ENCODE peak calls at places on chromosomes 1 and 21, in five cellular contexts. One of them, this sample, is unnamed.
A peak's percentile ranks its signal among the peaks of the same experiment; 100 is the strongest.

GRCh38 chr1:236284291-236284711 is 2.5 kb upstream of the ERO1B start:
- DNase-seq in H1: no peak
- DNase-seq in K562: no peak
- DNase-seq in WTC11: no peak
- DNase-seq in HepG2: no peak
- DNase-seq in this sample: peak; percentile 48

GRCh38 chr1:33298623-33299277 is 22.1 kb downstream of the A3GALT2 start:
- DNase-seq in HepG2: peak; percentile 54
- DNase-seq in WTC11: peak; percentile 87
- DNase-seq in H1: peak; percentile 91
- DNase-seq in K562: peak; percentile 86
- DNase-seq in this sample: peak; percentile 68

GRCh38 chr1:16146888-16147614 is 8.8 kb downstream of the EPHA2 start:
- DNase-seq in K562: no peak
- DNase-seq in WTC11: no peak
- DNase-seq in H1: no peak
- DNase-seq in HepG2: peak; percentile 59
- DNase-seq in this sample: no peak

GRCh38 chr1:153431002-153431401 is 14.7 kb downstream of the S100A7A start:
- DNase-seq in WTC11: no peak
- DNase-seq in K562: no peak
- DNase-seq in HepG2: no peak
- DNase-seq in H1: peak; percentile 7
- DNase-seq in this sample: no peak

GRCh38 chr1:16187748-16188401 is 24.6 kb downstream of the ARHGEF19 start:
- DNase-seq in WTC11: peak; percentile 85
- DNase-seq in H1: peak; percentile 95
- DNase-seq in HepG2: peak; percentile 52
- DNase-seq in K562: peak; percentile 95
- DNase-seq in this sample: peak; percentile 65

GRCh38 chr1:207745285-207745684 is 6.6 kb upstream of the CD46 start:
- DNase-seq in WTC11: no peak
- DNase-seq in K562: no peak
- DNase-seq in H1: no peak
- DNase-seq in HepG2: no peak
- DNase-seq in this sample: no peak

GRCh38 chr21:38712076-38712475 is 93.7 kb upstream of the ETS2 start:
- DNase-seq in HepG2: peak; percentile 62
- DNase-seq in WTC11: peak; percentile 53
- DNase-seq in K562: no peak
- DNase-seq in H1: no peak
- DNase-seq in this sample: peak; percentile 51

GRCh38 chr1:154423303-154423987 is 18.3 kb downstream of the IL6R start:
- DNase-seq in K562: no peak
- DNase-seq in HepG2: no peak
- DNase-seq in H1: no peak
- DNase-seq in WTC11: no peak
- DNase-seq in this sample: no peak

GRCh38 chr1:242454262-242455051 is 70.0 kb downstream of the PLD5 start:
- DNase-seq in HepG2: peak; percentile 20
- DNase-seq in WTC11: no peak
- DNase-seq in K562: peak; percentile 45
- DNase-seq in H1: no peak
- DNase-seq in this sample: peak; percentile 51

GRCh38 chr1:61139324-61140055 is 57.1 kb downstream of the NFIA start:
- DNase-seq in H1: no peak
- DNase-seq in WTC11: no peak
- DNase-seq in K562: no peak
- DNase-seq in HepG2: peak; percentile 29
- DNase-seq in this sample: peak; percentile 85

GRCh38 chr1:232873931-232874330 is 68.7 kb downstream of the MAP10 start:
- DNase-seq in HepG2: no peak
- DNase-seq in K562: no peak
- DNase-seq in H1: no peak
- DNase-seq in WTC11: no peak
- DNase-seq in this sample: no peak

GRCh38 chr1:157146244-157146643 is 8.0 kb upstream of the ETV3 start:
- DNase-seq in HepG2: no peak
- DNase-seq in H1: no peak
- DNase-seq in K562: no peak
- DNase-seq in WTC11: no peak
- DNase-seq in this sample: no peak

GRCh38 chr1:239308701-239309333 is 77.6 kb upstream of the CHRM3 start:
- DNase-seq in WTC11: peak; percentile 72
- DNase-seq in K562: no peak
- DNase-seq in H1: peak; percentile 80
- DNase-seq in HepG2: no peak
- DNase-seq in this sample: peak; percentile 16

GRCh38 chr1:21499283-21499945 is 9.8 kb upstream of the ALPL start:
- DNase-seq in H1: no peak
- DNase-seq in HepG2: no peak
- DNase-seq in WTC11: no peak
- DNase-seq in K562: no peak
- DNase-seq in this sample: no peak

GRCh38 chr1:232968965-232969364 is 18.6 kb downstream of the NTPCR start:
- DNase-seq in HepG2: no peak
- DNase-seq in WTC11: no peak
- DNase-seq in K562: no peak
- DNase-seq in H1: no peak
- DNase-seq in this sample: peak; percentile 65

GRCh38 chr1:57309608-57310007 is 114.3 kb downstream of the DAB1 start:
- DNase-seq in H1: no peak
- DNase-seq in WTC11: no peak
- DNase-seq in K562: no peak
- DNase-seq in HepG2: peak; percentile 21
- DNase-seq in this sample: no peak

GRCh38 chr1:181251713-181252075 is 163.2 kb downstream of the IER5 start:
- DNase-seq in H1: no peak
- DNase-seq in HepG2: no peak
- DNase-seq in K562: no peak
- DNase-seq in WTC11: no peak
- DNase-seq in this sample: no peak

GRCh38 chr1:43449708-43450069 is 4.0 kb downstream of the HYI start:
- DNase-seq in WTC11: no peak
- DNase-seq in HepG2: no peak
- DNase-seq in K562: no peak
- DNase-seq in H1: no peak
- DNase-seq in this sample: no peak

GRCh38 chr21:26961704-26962103 is 5.2 kb downstream of the ADAMTS5 start:
- DNase-seq in H1: peak; percentile 66
- DNase-seq in HepG2: no peak
- DNase-seq in K562: peak; percentile 25
- DNase-seq in WTC11: peak; percentile 62
- DNase-seq in this sample: peak; percentile 23

GRCh38 chr1:48006318-48006717 is 9.1 kb upstream of the TRABD2B start:
- DNase-seq in H1: no peak
- DNase-seq in K562: no peak
- DNase-seq in WTC11: no peak
- DNase-seq in HepG2: no peak
- DNase-seq in this sample: no peak

GRCh38 chr1:177306981-177307380 is 136.2 kb downstream of the BRINP2 start:
- DNase-seq in K562: no peak
- DNase-seq in HepG2: no peak
- DNase-seq in H1: no peak
- DNase-seq in WTC11: no peak
- DNase-seq in this sample: no peak

GRCh38 chr1:67874501-67875111 is 41.3 kb upstream of the GNG12 start:
- DNase-seq in WTC11: no peak
- DNase-seq in K562: no peak
- DNase-seq in H1: no peak
- DNase-seq in HepG2: no peak
- DNase-seq in this sample: no peak

GRCh38 chr1:12290828-12291227 is 61.0 kb downstream of the VPS13D start:
- DNase-seq in H1: no peak
- DNase-seq in HepG2: no peak
- DNase-seq in K562: no peak
- DNase-seq in WTC11: no peak
- DNase-seq in this sample: no peak

GRCh38 chr1:197199923-197200467 is 53.5 kb upstream of the ASPM start:
- DNase-seq in WTC11: no peak
- DNase-seq in HepG2: no peak
- DNase-seq in K562: no peak
- DNase-seq in H1: no peak
- DNase-seq in this sample: peak; percentile 9

GRCh38 chr1:244599937-244600350 is 53.0 kb upstream of the DESI2 start:
- DNase-seq in K562: peak; percentile 25
- DNase-seq in WTC11: no peak
- DNase-seq in HepG2: peak; percentile 16
- DNase-seq in H1: no peak
- DNase-seq in this sample: peak; percentile 68

GRCh38 chr1:46697053-46697452 is 21.9 kb downstream of the EFCAB14 start:
- DNase-seq in H1: no peak
- DNase-seq in HepG2: no peak
- DNase-seq in WTC11: no peak
- DNase-seq in K562: no peak
- DNase-seq in this sample: no peak
- TF ChIP-seq MAX in H1: no peak
- TF ChIP-seq MAX in HepG2: no peak
- TF ChIP-seq MAX in WTC11: no peak
- TF ChIP-seq MAX in K562: no peak
- TF ChIP-seq MAX in this sample: no peak

DNA sequence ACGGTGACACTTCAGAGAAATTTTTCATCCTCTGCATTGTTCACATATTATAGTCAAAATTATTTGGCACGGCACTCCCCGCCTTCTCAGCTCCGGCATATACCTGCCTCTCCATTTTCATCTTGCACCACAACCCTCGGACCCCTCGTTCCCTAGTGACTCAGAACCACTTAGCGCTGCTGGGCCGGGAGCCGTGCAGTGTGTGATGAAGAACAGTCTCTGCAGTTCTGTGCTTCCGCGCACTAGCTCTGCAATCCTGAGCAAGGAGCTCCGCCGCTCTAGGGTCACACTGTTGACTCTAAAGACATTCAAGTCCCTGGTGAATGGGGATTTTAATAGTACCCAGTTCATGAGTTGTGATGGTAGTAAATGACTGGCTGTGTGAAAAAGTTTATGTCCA is 221.2 kb downstream of the SLC35F3 start:
- DNase-seq in K562: no peak
- DNase-seq in H1: no peak
- DNase-seq in WTC11: no peak
- DNase-seq in HepG2: no peak
- DNase-seq in this sample: no peak
- TF ChIP-seq MAX in K562: no peak
- TF ChIP-seq MAX in H1: no peak
- TF ChIP-seq MAX in WTC11: no peak
- TF ChIP-seq MAX in HepG2: no peak
- TF ChIP-seq MAX in this sample: no peak

GRCh38 chr1:7623886-7624285 is 147.2 kb upstream of the VAMP3 start:
- DNase-seq in WTC11: no peak
- DNase-seq in K562: no peak
- DNase-seq in HepG2: no peak
- DNase-seq in H1: no peak
- DNase-seq in this sample: no peak

GRCh38 chr1:7624791-7625355 is 146.2 kb upstream of the VAMP3 start:
- DNase-seq in K562: no peak
- DNase-seq in HepG2: no peak
- DNase-seq in H1: no peak
- DNase-seq in WTC11: no peak
- DNase-seq in this sample: no peak

GRCh38 chr1:7617826-7618225 is 153.3 kb upstream of the VAMP3 start:
- DNase-seq in K562: no peak
- DNase-seq in HepG2: no peak
- DNase-seq in WTC11: no peak
- DNase-seq in H1: no peak
- DNase-seq in this sample: no peak

GRCh38 chr1:7620196-7620595 is 150.9 kb upstream of the VAMP3 start:
- DNase-seq in HepG2: no peak
- DNase-seq in K562: no peak
- DNase-seq in H1: no peak
- DNase-seq in WTC11: peak; percentile 1
- DNase-seq in this sample: no peak

DNA sequence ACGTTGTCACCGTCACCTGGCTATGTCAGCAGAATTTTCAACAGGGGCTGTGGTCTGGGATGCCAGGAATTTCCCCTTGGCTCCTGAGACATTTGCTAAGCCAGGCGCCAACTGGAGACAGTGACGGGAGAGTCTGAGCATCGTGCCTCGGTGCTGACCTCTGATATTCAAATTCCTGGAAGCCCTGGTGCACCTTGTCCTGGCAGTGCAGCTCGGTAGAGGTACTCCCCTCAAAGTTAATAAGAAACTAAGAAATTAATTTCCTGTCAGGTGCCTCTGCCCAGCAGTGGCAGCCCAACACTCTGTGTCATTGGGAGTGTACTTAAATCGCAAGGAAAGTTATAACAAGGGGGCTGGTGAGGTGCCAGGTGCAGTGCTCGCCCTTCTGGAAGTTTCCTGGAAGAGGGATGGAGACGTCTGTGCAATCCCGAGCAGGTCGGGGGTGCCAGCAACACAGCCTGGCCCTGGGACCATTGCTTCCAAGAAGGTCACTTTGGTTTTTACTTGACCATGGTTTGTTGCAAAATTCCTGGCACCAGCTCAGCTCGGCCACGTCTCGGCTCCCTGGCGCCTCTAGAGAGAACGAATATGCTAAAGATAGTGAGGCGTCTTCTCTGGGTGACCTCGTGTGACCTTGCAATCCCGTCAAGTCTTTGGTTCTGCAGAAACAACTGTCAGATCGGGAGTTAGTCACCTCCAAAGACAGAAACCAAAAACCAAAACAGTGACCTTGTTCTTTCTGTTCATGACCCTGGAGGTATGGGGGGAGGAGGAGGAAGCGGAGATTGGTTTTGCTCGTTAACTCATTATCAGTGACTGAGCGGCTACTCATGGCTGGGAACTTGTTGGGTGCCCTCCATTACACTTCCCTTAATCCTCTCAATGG is 149.5 kb upstream of the VAMP3 start:
- DNase-seq in WTC11: peak; percentile 19
- DNase-seq in HepG2: no peak
- DNase-seq in H1: no peak
- DNase-seq in K562: no peak
- DNase-seq in this sample: peak; percentile 75
- TF ChIP-seq MAX in WTC11: no peak
- TF ChIP-seq MAX in HepG2: no peak
- TF ChIP-seq MAX in H1: no peak
- TF ChIP-seq MAX in K562: no peak
- TF ChIP-seq MAX in this sample: no peak

GRCh38 chr1:217364220-217364619 is 266.7 kb downstream of the GPATCH2 start:
- DNase-seq in K562: no peak
- DNase-seq in HepG2: no peak
- DNase-seq in H1: no peak
- DNase-seq in WTC11: no peak
- DNase-seq in this sample: no peak

GRCh38 chr1:217360510-217360909 is 270.4 kb downstream of the GPATCH2 start:
- DNase-seq in WTC11: no peak
- DNase-seq in H1: no peak
- DNase-seq in HepG2: no peak
- DNase-seq in K562: no peak
- DNase-seq in this sample: no peak

DNA sequence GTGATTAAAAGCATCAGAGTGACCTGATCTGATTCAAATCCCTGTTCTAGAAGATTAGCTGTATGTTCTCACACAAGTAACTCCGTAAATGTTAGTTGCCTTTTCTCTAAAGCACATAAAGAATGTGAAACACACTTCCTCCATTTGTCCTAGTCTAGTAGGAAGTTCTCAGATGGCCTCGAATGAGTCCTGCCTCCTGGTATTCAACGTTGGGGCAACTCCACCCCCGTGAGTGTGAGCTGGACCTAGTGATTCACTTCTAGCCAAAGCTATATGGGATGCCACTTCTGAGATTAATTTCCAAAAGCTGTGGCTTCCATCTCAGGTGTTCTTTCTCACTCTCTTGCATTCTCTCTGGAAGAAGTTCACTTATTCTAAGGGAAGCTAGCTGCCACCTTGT is 267.6 kb downstream of the GPATCH2 start:
- DNase-seq in WTC11: no peak
- DNase-seq in K562: no peak
- DNase-seq in H1: no peak
- DNase-seq in HepG2: no peak
- DNase-seq in this sample: no peak
- TF ChIP-seq MAX in WTC11: no peak
- TF ChIP-seq MAX in K562: no peak
- TF ChIP-seq MAX in H1: no peak
- TF ChIP-seq MAX in HepG2: no peak
- TF ChIP-seq MAX in this sample: no peak

This sample was measured in NB4.